ENCODE peak calls at places on chromosomes 6 and 20, in nine cellular contexts. M, C, I, K, V, G, L, T and Z are unnamed samples.

GRCh38 chr6:88953550-88954386 is 9.7 kb downstream of the RNGTT start:
- DNase-seq in V (no peak), L (no peak), M (no peak), K (no peak), T (no peak), I (no peak), G (no peak), C (no peak), Z (no peak)

GRCh38 chr20:62511915-62512610 is 36.3 kb upstream of the GATA5 start:
- DNase-seq in K (no peak), I (no peak), C (no peak), L (no peak), T (no peak), V (no peak), M (no peak), G (no peak), Z (no peak)

GRCh38 chr6:40256831-40257230 is 322.6 kb upstream of the MOCS1 start:
- DNase-seq in C (no peak), L (no peak), K (no peak), M (no peak), I (no peak), G (no peak), V (no peak), T (no peak), Z (no peak)

GRCh38 chr6:47141963-47142362 is 99.8 kb upstream of the ADGRF1 start:
- DNase-seq in C (no peak), K (no peak), G (no peak), L (no peak), V (no peak), I (no peak), T (no peak), M (no peak), Z (no peak)

GRCh38 chr20:3908667-3909066 is 19.5 kb downstream of the PANK2 start:
- DNase-seq in G (no peak), C (no peak), I (no peak), M (no peak), T (no peak), K (no peak), L (no peak), V (no peak), Z (no peak)

GRCh38 chr6:112330071-112330876 is 16.9 kb upstream of the RFPL4B start:
- DNase-seq in I (no peak), T (no peak), L (no peak), G (peak), V (peak), K (no peak), C (no peak), M (no peak), Z (peak)

GRCh38 chr20:56788041-56788670 is 159.1 kb downstream of the TFAP2C start:
- DNase-seq in I (no peak), T (no peak), V (peak), G (peak), L (peak), C (no peak), M (no peak), K (no peak), Z (peak)

GRCh38 chr6:126531273-126531672 is 191.4 kb downstream of the CENPW start:
- DNase-seq in T (no peak), L (no peak), M (no peak), C (no peak), G (no peak), I (no peak), V (no peak), K (no peak), Z (no peak)

GRCh38 chr20:13331536-13331935 is 110.5 kb downstream of the ISM1 start:
- DNase-seq in V (no peak), C (no peak), K (no peak), M (no peak), I (no peak), T (no peak), L (no peak), G (peak), Z (peak)